ENCODE peak calls at places on chromosome 1, in nine cellular contexts. U, Y, T, A, P, I, C, X and L are unnamed samples.

GRCh38 chr1:221965252-221965651 is 223.4 kb upstream of the DUSP10 start:
- DNase-seq in U (no peak), Y (peak; percentile 98), T (no peak), A (no peak), P (no peak), I (no peak), C (no peak), X (no peak), L (no peak)

GRCh38 chr1:34781071-34781843 is at the start of gene GJB3:
- DNase-seq in U (no peak), Y (peak; percentile 73), T (no peak), A (peak; percentile 29), P (no peak), I (no peak), C (no peak), X (peak; percentile 77), L (no peak)

GRCh38 chr1:198669023-198669698 is 30.3 kb downstream of the PTPRC start:
- DNase-seq in U (peak; percentile 77), Y (peak; percentile 88), T (no peak), A (no peak), P (no peak), I (peak; percentile 85), C (peak; percentile 90), X (no peak), L (no peak)

GRCh38 chr1:45009956-45010854 is 919 bp downstream of the HECTD3 start:
- DNase-seq in U (no peak), Y (peak; percentile 43), T (no peak), A (peak; percentile 50), P (no peak), I (no peak), C (no peak), X (no peak), L (no peak)

GRCh38 chr1:218459878-218460277 is 114.7 kb downstream of the TGFB2 start:
- DNase-seq in U (no peak), Y (peak; percentile 99), T (no peak), A (peak; percentile 36), P (no peak), I (peak; percentile 87), C (peak; percentile 84), X (no peak), L (no peak)

GRCh38 chr1:2025491-2025981 is 6.4 kb downstream of the GABRD start:
- DNase-seq in U (no peak), Y (no peak), T (no peak), A (no peak), P (no peak), I (no peak), C (no peak), X (no peak), L (no peak)

GRCh38 chr1:245448858-245449534 is 294.2 kb downstream of the KIF26B start:
- DNase-seq in U (no peak), Y (no peak), T (no peak), A (no peak), P (no peak), I (no peak), C (peak; percentile 79), X (no peak), L (no peak)

GRCh38 chr1:107175102-107175501 is 34.3 kb downstream of the NTNG1 start:
- DNase-seq in U (no peak), Y (no peak), T (no peak), A (no peak), P (no peak), I (no peak), C (no peak), X (no peak), L (no peak)

GRCh38 chr1:155175281-155175926 is 1.8 kb downstream of the TRIM46 start:
- DNase-seq in U (no peak), Y (no peak), T (no peak), A (no peak), P (no peak), I (no peak), C (no peak), X (peak; percentile 63), L (no peak)

GRCh38 chr1:173255214-173255813 is 48.2 kb upstream of the TNFSF4 start:
- DNase-seq in U (peak; percentile 16), Y (peak; percentile 90), T (no peak), A (no peak), P (no peak), I (peak; percentile 28), C (peak; percentile 71), X (no peak), L (no peak)

GRCh38 chr1:29444782-29445325 is 208.5 kb downstream of the PTPRU start:
- DNase-seq in U (no peak), Y (no peak), T (no peak), A (no peak), P (no peak), I (no peak), C (no peak), X (no peak), L (no peak)

GRCh38 chr1:92886886-92887419 is 55.1 kb downstream of the RPL5 start:
- DNase-seq in U (no peak), Y (peak; percentile 72), T (no peak), A (no peak), P (no peak), I (no peak), C (no peak), X (no peak), L (no peak)

GRCh38 chr1:30728832-30729638 is 5.7 kb upstream of the MATN1 start:
- DNase-seq in U (no peak), Y (no peak), T (no peak), A (no peak), P (no peak), I (no peak), C (no peak), X (no peak), L (no peak)

GRCh38 chr1:21639594-21640041 is 29.5 kb downstream of the RAP1GAP start:
- DNase-seq in U (no peak), Y (no peak), T (no peak), A (no peak), P (no peak), I (no peak), C (no peak), X (no peak), L (peak; percentile 87)

GRCh38 chr1:203166192-203166940 is 9.3 kb downstream of the MYBPH start:
- DNase-seq in U (no peak), Y (peak; percentile 26), T (no peak), A (no peak), P (no peak), I (no peak), C (no peak), X (no peak), L (no peak)

GRCh38 chr1:226364129-226364899 is 43.6 kb downstream of the PARP1 start:
- DNase-seq in U (no peak), Y (no peak), T (no peak), A (no peak), P (no peak), I (no peak), C (peak; percentile 23), X (no peak), L (no peak)
- H3K27ac ChIP-seq in U (no peak overlapping the region), Y (no peak overlapping the region), T (no peak overlapping the region), A (no peak overlapping the region), P (no peak overlapping the region), I (no peak overlapping the region), C (no peak overlapping the region), X (peak overlapping the region; percentile 90), L (no peak overlapping the region)

DNA sequence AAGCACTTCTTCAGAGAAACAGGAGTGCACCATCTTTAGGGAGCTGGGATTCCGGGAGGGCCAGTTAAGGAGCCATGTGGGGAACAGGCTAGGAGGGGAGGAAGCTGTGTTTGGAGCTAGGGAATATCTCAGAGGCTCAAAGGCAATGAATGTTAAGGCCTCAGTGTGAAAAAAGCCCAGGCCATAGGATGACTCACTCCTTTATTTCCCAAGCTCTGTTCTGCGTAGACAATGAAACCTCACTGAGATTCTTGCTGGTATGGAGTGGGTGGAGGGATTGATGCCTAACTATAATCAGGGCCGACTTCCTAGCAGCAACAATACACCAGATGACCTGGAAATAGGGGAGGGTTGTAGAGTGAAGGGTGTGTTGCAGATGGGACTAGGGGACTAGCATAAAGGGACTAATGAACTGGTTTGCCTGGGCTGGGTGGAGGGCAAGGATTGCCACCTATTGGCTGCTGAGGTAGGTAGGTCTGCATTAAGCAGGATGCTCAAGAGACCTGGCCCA is 2.1 kb downstream of the GNAT2 start:
- DNase-seq in U (no peak), Y (peak; percentile 48), T (no peak), A (no peak), P (no peak), I (peak; percentile 78), C (peak; percentile 92), X (no peak), L (no peak)
- H3K27ac ChIP-seq in U (no peak overlapping the region), Y (no peak overlapping the region), T (no peak overlapping the region), A (peak overlapping the region; percentile 67), P (peak overlapping the region; percentile 55), I (peak overlapping the region; percentile 38), C (peak overlapping the region; percentile 49), X (no peak overlapping the region), L (peak overlapping the region; percentile 40)

GRCh38 chr1:66540434-66541032 is 6.6 kb downstream of the SGIP1 start:
- DNase-seq in U (no peak), Y (no peak), T (no peak), A (no peak), P (no peak), I (peak; percentile 74), C (no peak), X (no peak), L (no peak)
- H3K27ac ChIP-seq in U (no peak overlapping the region), Y (no peak overlapping the region), T (no peak overlapping the region), A (no peak overlapping the region), P (no peak overlapping the region), I (peak overlapping the region; percentile 73), C (no peak overlapping the region), X (peak overlapping the region; percentile 40), L (no peak overlapping the region)

DNA sequence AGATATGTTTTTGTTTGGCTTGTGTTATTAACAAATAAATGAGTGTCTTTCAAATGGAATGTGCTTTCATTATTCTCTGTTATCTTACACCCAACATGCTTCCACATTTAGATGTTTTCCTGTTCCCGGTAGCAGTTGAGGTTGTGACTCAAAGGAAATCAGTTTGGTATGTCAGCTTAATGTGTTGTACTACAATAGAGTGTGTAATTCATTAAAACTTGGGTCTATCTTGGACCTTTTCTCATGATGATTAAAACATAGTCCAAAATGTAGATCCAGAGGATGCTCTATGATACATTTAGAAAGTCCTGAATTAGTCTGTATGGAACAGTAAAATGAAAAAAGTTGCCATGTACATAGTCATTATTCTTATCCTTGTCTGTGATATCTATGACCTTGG is 26.7 kb downstream of the RTCA start:
- DNase-seq in U (no peak), Y (no peak), T (no peak), A (no peak), P (no peak), I (peak; percentile 1), C (no peak), X (no peak), L (no peak)
- H3K27ac ChIP-seq in U (no peak overlapping the region), Y (no peak overlapping the region), T (no peak overlapping the region), A (no peak overlapping the region), P (no peak overlapping the region), I (no peak overlapping the region), C (no peak overlapping the region), X (no peak overlapping the region), L (no peak overlapping the region)